ENCODE peak calls at places on chromosomes 13 and 19, in eight cellular contexts. S, R, T, D, J, C, K and Q are unnamed samples.

GRCh38 chr19:33482486-33482885 is 39.1 kb downstream of the PEPD start:
- DNase-seq in S (no peak), R (no peak), T (no peak), D (no peak), J (no peak), C (no peak), K (peak), Q (no peak)

GRCh38 chr13:110944121-110944967 is 29.5 kb upstream of the ANKRD10 start:
- DNase-seq in S (peak), R (no peak), T (no peak), D (no peak), J (peak), C (peak), K (peak), Q (no peak)

GRCh38 chr19:45664575-45664974 is 3.4 kb upstream of the GIPR start:
- DNase-seq in S (no peak), R (no peak), T (no peak), D (no peak), J (no peak), C (no peak), K (peak), Q (no peak)

GRCh38 chr13:98775844-98776598 is 23.5 kb upstream of the SLC15A1 start:
- DNase-seq in S (peak), R (no peak), T (no peak), D (no peak), J (peak), C (no peak), K (peak), Q (peak)

GRCh38 chr19:19642506-19643157 is 825 bp downstream of the GMIP start:
- DNase-seq in S (peak), R (no peak), T (peak), D (no peak), J (peak), C (peak), K (no peak), Q (no peak)

GRCh38 chr19:44779150-44779549 is 1.5 kb downstream of the CBLC start:
- DNase-seq in S (no peak), R (no peak), T (no peak), D (no peak), J (no peak), C (no peak), K (no peak), Q (no peak)

GRCh38 chr13:58619396-58620113 is 988.0 kb downstream of the PCDH17 start:
- DNase-seq in S (no peak), R (no peak), T (no peak), D (no peak), J (no peak), C (no peak), K (no peak), Q (no peak)

GRCh38 chr13:95540848-95541247 is 11.7 kb upstream of the CLDN10 start:
- DNase-seq in S (no peak), R (peak), T (no peak), D (peak), J (no peak), C (no peak), K (no peak), Q (no peak)

GRCh38 chr13:74136089-74136658 is 2.0 kb upstream of the KLF12 start:
- DNase-seq in S (peak), R (peak), T (peak), D (peak), J (peak), C (peak), K (peak), Q (no peak)